ENCODE peak calls at places on chromosomes 16 and 17, in eight cellular contexts. A is AG09309, I is astrocyte, O is body of pancreas, X is small intestine, U is cardiac fibroblast, G is MG63, R is heart right ventricle. J is an unnamed sample.
A peak's percentile ranks its signal among the peaks of the same experiment; 100 is the strongest.

GRCh38 chr16:81885976-81886586 is 107.0 kb downstream of the PLCG2 start:
- DNase-seq in A (no peak), I (no peak), O (peak; percentile 20), X (peak; percentile 57), U (peak; percentile 34), G (no peak), R (no peak), J (no peak)

GRCh38 chr16:10323528-10323869 is 62.4 kb upstream of the ATF7IP2 start:
- DNase-seq in A (no peak), I (no peak), O (no peak), X (no peak), U (no peak), G (no peak), R (no peak), J (no peak)

GRCh38 chr17:75950850-75951554 is 10.2 kb upstream of the FBF1 start:
- DNase-seq in A (no peak), I (peak; percentile 49), O (no peak), X (no peak), U (peak; percentile 45), G (peak; percentile 22), R (no peak), J (no peak)

GRCh38 chr17:42754782-42755181 is 6.2 kb upstream of the RAMP2 start:
- DNase-seq in A (no peak), I (peak; percentile 48), O (no peak), X (no peak), U (peak; percentile 59), G (peak; percentile 62), R (peak; percentile 26), J (peak; percentile 87)

GRCh38 chr16:71344315-71344905 is 14.1 kb upstream of the CALB2 start:
- DNase-seq in A (no peak), I (no peak), O (no peak), X (no peak), U (no peak), G (no peak), R (no peak), J (no peak)

GRCh38 chr17:81453712-81454111 is 58.5 kb downstream of the BAHCC1 start:
- DNase-seq in A (no peak), I (no peak), O (no peak), X (no peak), U (no peak), G (no peak), R (no peak), J (no peak)

GRCh38 chr16:66260522-66261290 is 105.8 kb upstream of the CDH5 start:
- DNase-seq in A (no peak), I (no peak), O (no peak), X (no peak), U (no peak), G (no peak), R (no peak), J (no peak)

GRCh38 chr17:36198831-36199465 is 2.4 kb upstream of the CCL3L1 start:
- DNase-seq in A (no peak), I (no peak), O (no peak), X (no peak), U (no peak), G (no peak), R (no peak), J (no peak)

GRCh38 chr16:89633064-89633631 is 19.7 kb downstream of the DPEP1 start:
- DNase-seq in A (peak; percentile 55), I (peak; percentile 62), O (no peak), X (peak; percentile 81), U (no peak), G (peak; percentile 87), R (no peak), J (no peak)

GRCh38 chr17:10058924-10059683 is 139.3 kb downstream of the GAS7 start:
- DNase-seq in A (no peak), I (no peak), O (no peak), X (no peak), U (no peak), G (no peak), R (no peak), J (no peak)
- H3K4me3 ChIP-seq in A (no peak overlapping the region), I (no peak overlapping the region), O (no peak overlapping the region), X (no peak overlapping the region), U (no peak overlapping the region), G (no peak overlapping the region), R (no peak overlapping the region), J (no peak overlapping the region)

DNA sequence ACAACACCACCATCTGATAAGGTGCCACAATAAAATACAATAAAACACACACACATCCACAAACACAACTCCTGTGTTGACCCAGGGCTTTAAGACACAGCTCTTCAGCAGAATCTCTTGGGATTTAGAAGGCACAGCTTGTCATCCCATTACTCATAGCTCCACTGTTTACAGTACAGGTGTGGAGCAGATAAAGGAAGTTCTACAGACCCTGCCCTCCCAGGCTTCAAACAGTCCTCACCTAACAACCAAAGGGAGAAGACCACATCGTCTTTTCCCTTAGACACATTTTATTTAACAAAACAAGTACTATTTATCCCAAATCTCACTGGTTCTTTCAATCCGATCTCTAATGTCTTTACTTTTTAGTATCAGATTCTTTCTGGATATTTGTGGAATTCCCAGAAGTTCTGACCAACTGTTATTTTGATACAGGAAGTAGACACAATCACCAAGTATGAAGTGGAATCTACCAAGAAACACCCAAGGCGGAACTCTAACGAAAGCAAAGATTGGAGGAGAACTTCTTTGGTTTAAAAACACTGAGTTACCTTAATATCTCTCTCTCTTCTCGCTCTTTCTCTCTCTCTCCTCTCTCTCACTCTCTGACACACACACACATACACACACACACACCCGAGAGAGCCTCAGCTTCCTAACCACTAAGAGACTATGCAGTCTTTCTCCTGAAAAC is 46.1 kb downstream of the CYTH1 start:
- DNase-seq in A (no peak), I (peak; percentile 41), O (peak; percentile 55), X (peak; percentile 94), U (peak; percentile 39), G (no peak), R (no peak), J (no peak)
- H3K4me3 ChIP-seq in A (no peak overlapping the region), I (no peak overlapping the region), O (peak overlapping the region; percentile 69), X (peak overlapping the region; percentile 64), U (peak overlapping the region; percentile 12), G (no peak overlapping the region), R (peak overlapping the region; percentile 64), J (peak overlapping the region; percentile 62)

DNA sequence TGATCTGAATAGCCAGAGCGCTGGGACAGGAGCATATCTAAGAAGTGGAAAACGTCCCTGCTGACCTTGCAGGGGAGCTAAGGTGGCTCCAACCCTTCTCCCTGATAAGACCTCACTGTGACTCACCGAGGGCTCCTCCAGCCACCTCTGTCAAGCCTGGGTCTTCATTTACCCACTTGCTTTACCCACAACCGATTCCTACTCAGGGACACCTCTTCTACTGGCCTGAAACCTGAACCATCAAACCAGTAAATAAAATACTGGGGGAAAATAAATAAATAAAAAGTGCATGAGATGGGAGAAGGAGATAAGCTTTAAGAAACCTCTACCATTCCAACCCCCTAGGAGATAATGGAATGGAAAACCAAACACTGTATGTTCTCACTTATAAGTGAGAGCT is 80.2 kb upstream of the ALOX12 start:
- DNase-seq in A (no peak), I (no peak), O (no peak), X (no peak), U (no peak), G (no peak), R (no peak), J (no peak)
- H3K4me3 ChIP-seq in A (no peak overlapping the region), I (no peak overlapping the region), O (no peak overlapping the region), X (no peak overlapping the region), U (no peak overlapping the region), G (no peak overlapping the region), R (no peak overlapping the region), J (no peak overlapping the region)

DNA sequence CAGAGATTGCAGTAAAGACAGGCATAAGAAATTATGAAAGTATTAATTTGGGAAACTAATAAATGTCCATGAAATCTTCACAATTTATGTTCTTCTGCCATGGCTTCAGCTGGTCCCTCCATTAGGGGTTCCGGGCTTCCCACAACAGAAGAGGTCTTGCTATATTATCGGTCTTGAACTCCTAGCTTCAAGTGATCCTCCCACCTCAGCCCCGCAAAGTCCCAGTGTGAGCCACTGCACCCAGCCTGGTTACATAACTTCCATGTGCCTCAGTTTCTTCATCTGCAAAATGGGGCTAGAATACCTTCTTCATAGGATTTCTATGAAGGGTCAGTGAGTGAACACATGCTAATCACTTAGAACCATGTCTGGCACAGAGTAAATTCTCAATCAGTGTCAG is 13.5 kb upstream of the ITGAM start:
- DNase-seq in A (no peak), I (no peak), O (no peak), X (no peak), U (no peak), G (no peak), R (no peak), J (no peak)
- H3K4me3 ChIP-seq in A (no peak overlapping the region), I (no peak overlapping the region), O (no peak overlapping the region), X (no peak overlapping the region), U (no peak overlapping the region), G (no peak overlapping the region), R (no peak overlapping the region), J (no peak overlapping the region)

J was measured in epithelial cell of proximal tubule.